ENCODE peak calls at places on chromosomes 16 and 17, in ten cellular contexts. L is activated T-helper 1 cell treated with anti-CD3 and anti-CD28 coated beads, Interleukin-2, amount 50 U/mL, for 16 hours; D is endothelial cell; Q is stomach; O is anterior cingulate cortex; I is NCI-H510A treated with DMSO at 0.1 percent for 48 hours; M is NCI-H524; B is activated naive CD4-positive, alpha-beta T cell; Y is NCI-H774; V is AG10803. E is an unnamed sample.

GRCh38 chr17:71187145-71187878 is 933.5 kb upstream of the SOX9 start:
- DNase-seq in L (no peak), D (no peak), Q (no peak), O (no peak), I (no peak), M (no peak), B (no peak), Y (no peak), V (no peak), E (no peak)

GRCh38 chr17:78147315-78147998 is 1.3 kb downstream of the C17orf99 start:
- DNase-seq in L (no peak), D (no peak), Q (peak; percentile 86), O (no peak), I (no peak), M (no peak), B (no peak), Y (no peak), V (no peak), E (no peak)

GRCh38 chr17:73232587-73233373 is 28.9 kb downstream of the CPSF4L start:
- DNase-seq in L (no peak), D (peak; percentile 60), Q (peak; percentile 54), O (no peak), I (peak; percentile 38), M (peak; percentile 75), B (no peak), Y (peak; percentile 67), V (peak; percentile 15), E (peak; percentile 43)

GRCh38 chr17:59733697-59734096 is 26.2 kb downstream of the VMP1 start:
- DNase-seq in L (no peak), D (no peak), Q (no peak), O (no peak), I (no peak), M (no peak), B (no peak), Y (no peak), V (no peak), E (no peak)

GRCh38 chr17:4502466-4503154 is 3.9 kb downstream of the SPNS2 start:
- DNase-seq in L (no peak), D (no peak), Q (no peak), O (no peak), I (no peak), M (peak; percentile 25), B (no peak), Y (no peak), V (no peak), E (no peak)

GRCh38 chr16:67396159-67396774 is 3.0 kb upstream of the TPPP3 start:
- DNase-seq in L (no peak), D (peak; percentile 57), Q (peak; percentile 84), O (no peak), I (peak; percentile 58), M (peak; percentile 99), B (no peak), Y (peak; percentile 76), V (peak; percentile 81), E (peak; percentile 76)

GRCh38 chr17:32349503-32349853 is 479 bp upstream of the ZNF207 start:
- DNase-seq in L (no peak), D (no peak), Q (no peak), O (no peak), I (peak; percentile 67), M (peak; percentile 33), B (no peak), Y (no peak), V (peak; percentile 17), E (no peak)

GRCh38 chr16:66520406-66521194 is 29.3 kb downstream of the TK2 start:
- DNase-seq in L (no peak), D (no peak), Q (no peak), O (no peak), I (no peak), M (no peak), B (no peak), Y (no peak), V (no peak), E (no peak)

GRCh38 chr17:2939714-2940351 is 123.6 kb downstream of the OR1D5 start:
- DNase-seq in L (no peak), D (no peak), Q (peak; percentile 57), O (no peak), I (no peak), M (no peak), B (no peak), Y (no peak), V (no peak), E (no peak)

GRCh38 chr16:50444546-50444945 is 75.8 kb upstream of the BRD7 start:
- DNase-seq in L (no peak), D (no peak), Q (no peak), O (no peak), I (no peak), M (no peak), B (no peak), Y (no peak), V (no peak), E (peak; percentile 14)

GRCh38 chr16:80460988-80461387 is 79.8 kb upstream of the DYNLRB2 start:
- DNase-seq in L (no peak), D (no peak), Q (no peak), O (no peak), I (no peak), M (no peak), B (no peak), Y (no peak), V (no peak), E (no peak)

GRCh38 chr16:11791144-11791828 is 5.8 kb downstream of the ZC3H7A start:
- DNase-seq in L (no peak), D (no peak), Q (no peak), O (no peak), I (peak; percentile 82), M (no peak), B (no peak), Y (no peak), V (no peak), E (no peak)

GRCh38 chr17:2795412-2796163 is 650 bp upstream of the RAP1GAP2 start:
- DNase-seq in L (no peak), D (no peak), Q (no peak), O (no peak), I (no peak), M (no peak), B (no peak), Y (no peak), V (no peak), E (no peak)

GRCh38 chr17:49031965-49032928 is 35.1 kb downstream of the IGF2BP1 start:
- DNase-seq in L (no peak), D (peak; percentile 61), Q (peak; percentile 49), O (no peak), I (peak; percentile 84), M (peak; percentile 81), B (no peak), Y (peak; percentile 77), V (peak; percentile 77), E (peak; percentile 82)

GRCh38 chr17:77901476-77901875 is 57.0 kb upstream of the TNRC6C start:
- DNase-seq in L (no peak), D (no peak), Q (no peak), O (no peak), I (no peak), M (peak; percentile 97), B (no peak), Y (no peak), V (no peak), E (no peak)

GRCh38 chr17:68567581-68567980 is 33.6 kb downstream of the FAM20A start:
- DNase-seq in L (no peak), D (no peak), Q (no peak), O (no peak), I (no peak), M (no peak), B (no peak), Y (no peak), V (no peak), E (no peak)

GRCh38 chr17:15263206-15263579 is 1.9 kb downstream of the PMP22 start:
- DNase-seq in L (no peak), D (peak; percentile 55), Q (peak; percentile 54), O (peak; percentile 63), I (no peak), M (no peak), B (no peak), Y (no peak), V (peak; percentile 91), E (peak; percentile 25)

GRCh38 chr17:20010099-20010863 is 1.1 kb downstream of the SPECC1 start:
- DNase-seq in L (no peak), D (peak; percentile 29), Q (peak; percentile 45), O (peak; percentile 32), I (peak; percentile 90), M (peak; percentile 79), B (no peak), Y (no peak), V (peak; percentile 66), E (peak; percentile 63)

GRCh38 chr17:63113167-63113566 is 147.1 kb downstream of the TANC2 start:
- DNase-seq in L (no peak), D (no peak), Q (no peak), O (no peak), I (no peak), M (peak; percentile 46), B (no peak), Y (no peak), V (no peak), E (peak; percentile 10)

GRCh38 chr16:49698931-49699715 is 156.8 kb downstream of the ZNF423 start:
- DNase-seq in L (no peak), D (no peak), Q (no peak), O (no peak), I (no peak), M (no peak), B (no peak), Y (no peak), V (no peak), E (no peak)

GRCh38 chr16:73056383-73056782 is 8.5 kb upstream of the ZFHX3 start:
- DNase-seq in L (no peak), D (no peak), Q (no peak), O (no peak), I (no peak), M (no peak), B (no peak), Y (no peak), V (no peak), E (no peak)

GRCh38 chr17:72604518-72604917 is 483.7 kb downstream of the SOX9 start:
- DNase-seq in L (no peak), D (no peak), Q (no peak), O (no peak), I (peak; percentile 57), M (no peak), B (no peak), Y (peak; percentile 57), V (no peak), E (no peak)

GRCh38 chr16:24471616-24472015 is 67.8 kb upstream of the RBBP6 start:
- DNase-seq in L (no peak), D (no peak), Q (no peak), O (peak; percentile 11), I (no peak), M (peak; percentile 66), B (no peak), Y (no peak), V (no peak), E (no peak)

GRCh38 chr16:22346463-22346862 is 28.0 kb downstream of the CDR2 start:
- DNase-seq in L (no peak), D (no peak), Q (no peak), O (no peak), I (no peak), M (no peak), B (no peak), Y (no peak), V (no peak), E (no peak)

GRCh38 chr17:40025991-40026815 is 11.0 kb downstream of the CSF3 start:
- DNase-seq in L (no peak), D (no peak), Q (no peak), O (no peak), I (peak; percentile 88), M (no peak), B (peak; percentile 9), Y (no peak), V (no peak), E (peak; percentile 86)

GRCh38 chr16:8204769-8205168 is 385.5 kb downstream of the TMEM114 start:
- DNase-seq in L (no peak), D (no peak), Q (no peak), O (no peak), I (no peak), M (no peak), B (no peak), Y (no peak), V (no peak), E (no peak)

GRCh38 chr17:17350491-17351355 is 47.5 kb downstream of the NT5M start:
- DNase-seq in L (no peak), D (no peak), Q (peak; percentile 13), O (no peak), I (no peak), M (no peak), B (no peak), Y (no peak), V (no peak), E (no peak)

E was measured in MCF 10A.